ENCODE peak calls at places on chromosome 11, in four cellular contexts. One of them, this sample, is unnamed.

GRCh38 chr11:69905611-69906452 is 86.6 kb upstream of the FGF3 start:
- DNase-seq in CD8-positive, alpha-beta memory T cell: no peak
- DNase-seq in foreskin keratinocyte: no peak
- DNase-seq in activated T-cell treated with anti-CD3 and anti-CD28 coated beads for 1 hour: no peak
- DNase-seq in this sample: no peak

GRCh38 chr11:71206186-71206585 is 46.2 kb downstream of the SHANK2 start:
- DNase-seq in CD8-positive, alpha-beta memory T cell: no peak
- DNase-seq in foreskin keratinocyte: no peak
- DNase-seq in activated T-cell treated with anti-CD3 and anti-CD28 coated beads for 1 hour: no peak
- DNase-seq in this sample: no peak

GRCh38 chr11:12273618-12273995 is 103.8 kb upstream of the PARVA start:
- DNase-seq in CD8-positive, alpha-beta memory T cell: no peak
- DNase-seq in foreskin keratinocyte: no peak
- DNase-seq in activated T-cell treated with anti-CD3 and anti-CD28 coated beads for 1 hour: no peak
- DNase-seq in this sample: no peak

GRCh38 chr11:62439785-62440602 is 21.2 kb downstream of the SCGB1A1 start:
- DNase-seq in CD8-positive, alpha-beta memory T cell: no peak
- DNase-seq in foreskin keratinocyte: no peak
- DNase-seq in activated T-cell treated with anti-CD3 and anti-CD28 coated beads for 1 hour: no peak
- DNase-seq in this sample: no peak

GRCh38 chr11:134755535-134755934 is 343.5 kb upstream of the B3GAT1 start:
- DNase-seq in CD8-positive, alpha-beta memory T cell: no peak
- DNase-seq in foreskin keratinocyte: no peak
- DNase-seq in activated T-cell treated with anti-CD3 and anti-CD28 coated beads for 1 hour: no peak
- DNase-seq in this sample: no peak

GRCh38 chr11:9187616-9188015 is 77.5 kb downstream of the DENND5A start:
- DNase-seq in CD8-positive, alpha-beta memory T cell: no peak
- DNase-seq in foreskin keratinocyte: no peak
- DNase-seq in activated T-cell treated with anti-CD3 and anti-CD28 coated beads for 1 hour: no peak
- DNase-seq in this sample: no peak

GRCh38 chr11:69238562-69239319 is 55.2 kb upstream of the MYEOV start:
- DNase-seq in CD8-positive, alpha-beta memory T cell: no peak
- DNase-seq in foreskin keratinocyte: no peak
- DNase-seq in activated T-cell treated with anti-CD3 and anti-CD28 coated beads for 1 hour: no peak
- DNase-seq in this sample: no peak

GRCh38 chr11:910044-910588 is 494 bp downstream of the CHID1 start:
- DNase-seq in CD8-positive, alpha-beta memory T cell: no peak
- DNase-seq in foreskin keratinocyte: no peak
- DNase-seq in activated T-cell treated with anti-CD3 and anti-CD28 coated beads for 1 hour: no peak
- DNase-seq in this sample: no peak

GRCh38 chr11:128749986-128750385 is 56.1 kb downstream of the FLI1 start:
- DNase-seq in CD8-positive, alpha-beta memory T cell: no peak
- DNase-seq in foreskin keratinocyte: no peak
- DNase-seq in activated T-cell treated with anti-CD3 and anti-CD28 coated beads for 1 hour: no peak
- DNase-seq in this sample: no peak

GRCh38 chr11:120229451-120230424 is 10.2 kb upstream of the POU2F3 start:
- DNase-seq in CD8-positive, alpha-beta memory T cell: no peak
- DNase-seq in foreskin keratinocyte: no peak
- DNase-seq in activated T-cell treated with anti-CD3 and anti-CD28 coated beads for 1 hour: no peak
- DNase-seq in this sample: peak

GRCh38 chr11:10645212-10645795 is 48.3 kb downstream of the IRAG1 start:
- DNase-seq in CD8-positive, alpha-beta memory T cell: no peak
- DNase-seq in foreskin keratinocyte: no peak
- DNase-seq in activated T-cell treated with anti-CD3 and anti-CD28 coated beads for 1 hour: no peak
- DNase-seq in this sample: no peak

GRCh38 chr11:116124916-116125714 is 620.9 kb upstream of the CADM1 start:
- DNase-seq in CD8-positive, alpha-beta memory T cell: no peak
- DNase-seq in foreskin keratinocyte: no peak
- DNase-seq in activated T-cell treated with anti-CD3 and anti-CD28 coated beads for 1 hour: no peak
- DNase-seq in this sample: no peak

GRCh38 chr11:67303989-67304411 is 670 bp downstream of the SSH3 start:
- DNase-seq in CD8-positive, alpha-beta memory T cell: peak
- DNase-seq in foreskin keratinocyte: no peak
- DNase-seq in activated T-cell treated with anti-CD3 and anti-CD28 coated beads for 1 hour: no peak
- DNase-seq in this sample: no peak

GRCh38 chr11:72348250-72348649 is 86.1 kb downstream of the CLPB start:
- DNase-seq in CD8-positive, alpha-beta memory T cell: no peak
- DNase-seq in foreskin keratinocyte: no peak
- DNase-seq in activated T-cell treated with anti-CD3 and anti-CD28 coated beads for 1 hour: no peak
- DNase-seq in this sample: no peak